ENCODE peak calls at places on chromosomes 1 and 21, in seven cellular contexts. X is psoas muscle, L is spleen, Q is A549, N is pancreas, P is heart right ventricle, C is hepatocyte. Y is an unnamed sample. For H3K4me1, the result is how much of the 10 kb centered on the place peaks cover.

GRCh38 chr1:65698590-65698989 is 94.1 kb upstream of the PDE4B start:
- DNase-seq in X (no peak), L (no peak), Q (no peak), N (no peak), P (no peak), C (no peak), Y (no peak)

GRCh38 chr1:31759266-31760023 is 4.7 kb downstream of the ADGRB2 start:
- DNase-seq in X (no peak), L (no peak), Q (no peak), N (no peak), P (no peak), C (peak), Y (no peak)

GRCh38 chr1:15139654-15140350 is 13.7 kb upstream of the TMEM51 start:
- DNase-seq in X (no peak), L (no peak), Q (no peak), N (peak), P (peak), C (peak), Y (peak)

GRCh38 chr1:10651793-10652192 is 144.7 kb downstream of the CASZ1 start:
- DNase-seq in X (no peak), L (no peak), Q (no peak), N (no peak), P (no peak), C (no peak), Y (no peak)

GRCh38 chr1:240499012-240499411 is 112.9 kb downstream of the GREM2 start:
- DNase-seq in X (no peak), L (no peak), Q (peak), N (no peak), P (no peak), C (no peak), Y (no peak)

GRCh38 chr1:172719066-172719627 is 60.2 kb downstream of the FASLG start:
- DNase-seq in X (no peak), L (no peak), Q (no peak), N (no peak), P (no peak), C (no peak), Y (peak)

GRCh38 chr1:205061227-205061626 is 18.2 kb downstream of the CNTN2 start:
- DNase-seq in X (peak), L (peak), Q (no peak), N (no peak), P (no peak), C (no peak), Y (no peak)

GRCh38 chr1:16215882-16216753 is 3.7 kb upstream of the ARHGEF19 start:
- DNase-seq in X (peak), L (peak), Q (peak), N (peak), P (peak), C (peak), Y (peak)

GRCh38 chr1:86779308-86780191 is 75.2 kb downstream of the SH3GLB1 start:
- DNase-seq in X (no peak), L (no peak), Q (no peak), N (no peak), P (no peak), C (peak), Y (peak)

GRCh38 chr1:145689922-145690321 is 17.2 kb downstream of the PDZK1 start:
- DNase-seq in X (no peak), L (no peak), Q (no peak), N (no peak), P (no peak), C (no peak), Y (peak)

GRCh38 chr1:205542367-205542766 is 37.9 kb downstream of the CDK18 start:
- DNase-seq in X (peak), L (no peak), Q (no peak), N (no peak), P (no peak), C (no peak), Y (no peak)

GRCh38 chr1:109371271-109371739 is 26.4 kb downstream of the SORT1 start:
- DNase-seq in X (no peak), L (no peak), Q (no peak), N (no peak), P (no peak), C (peak), Y (no peak)

GRCh38 chr1:212161231-212161781 is 123.9 kb upstream of the PPP2R5A start:
- DNase-seq in X (no peak), L (no peak), Q (no peak), N (no peak), P (no peak), C (no peak), Y (peak)

GRCh38 chr1:227796359-227796915 is 19.0 kb upstream of the PRSS38 start:
- DNase-seq in X (no peak), L (no peak), Q (no peak), N (no peak), P (no peak), C (no peak), Y (no peak)

GRCh38 chr1:223474804-223475203 is 81.6 kb downstream of the CCDC185 start:
- DNase-seq in X (no peak), L (no peak), Q (no peak), N (no peak), P (no peak), C (no peak), Y (no peak)

GRCh38 chr21:34536820-34537219 is 24.8 kb upstream of the KCNE1 start:
- DNase-seq in X (no peak), L (no peak), Q (no peak), N (no peak), P (no peak), C (peak), Y (peak)

GRCh38 chr21:34535886-34536285 is 23.9 kb upstream of the KCNE1 start:
- DNase-seq in X (no peak), L (no peak), Q (no peak), N (no peak), P (no peak), C (no peak), Y (no peak)

GRCh38 chr21:34536311-34536710 is 24.3 kb upstream of the KCNE1 start:
- DNase-seq in X (no peak), L (no peak), Q (no peak), N (no peak), P (no peak), C (no peak), Y (no peak)

GRCh38 chr21:34534522-34534921 is 22.5 kb upstream of the KCNE1 start:
- DNase-seq in X (no peak), L (no peak), Q (no peak), N (no peak), P (no peak), C (no peak), Y (no peak)

DNA sequence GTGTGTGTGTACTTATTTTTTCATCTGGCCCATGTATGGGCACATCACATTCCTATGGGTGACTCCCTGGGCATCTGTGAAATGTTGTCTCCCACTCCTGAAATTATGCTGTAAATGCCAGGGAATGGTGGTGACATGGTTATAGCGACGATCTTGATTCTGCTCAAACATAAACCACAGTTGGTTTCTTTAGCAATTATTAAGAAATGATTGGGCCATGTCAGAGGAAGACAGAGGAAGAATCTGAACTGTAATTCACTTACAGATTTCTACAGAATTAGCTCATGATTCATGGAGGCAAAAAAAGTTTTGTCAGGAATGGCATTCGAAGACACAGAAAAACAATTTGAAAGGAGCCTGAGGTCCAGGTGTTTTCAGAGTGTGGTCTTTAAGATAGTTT is 25.8 kb upstream of the KCNE1 start:
- DNase-seq in X (no peak), L (no peak), Q (no peak), N (no peak), P (no peak), C (no peak), Y (no peak)
- H3K27ac ChIP-seq in X (no peak), L (no peak), Q (no peak), N (no peak), P (peak), C (no peak), Y (no peak)

GRCh38 chr21:35226960-35227741 is 178.0 kb upstream of the RUNX1 start:
- DNase-seq in X (no peak), L (no peak), Q (no peak), N (no peak), P (no peak), C (no peak), Y (no peak)

GRCh38 chr21:35227774-35228173 is 178.7 kb upstream of the RUNX1 start:
- DNase-seq in X (peak), L (no peak), Q (no peak), N (no peak), P (no peak), C (no peak), Y (no peak)

GRCh38 chr21:35225573-35225972 is 176.5 kb upstream of the RUNX1 start:
- DNase-seq in X (no peak), L (no peak), Q (no peak), N (no peak), P (no peak), C (no peak), Y (no peak)

GRCh38 chr21:35223480-35224156 is 174.5 kb upstream of the RUNX1 start:
- DNase-seq in X (no peak), L (no peak), Q (no peak), N (no peak), P (no peak), C (no peak), Y (no peak)

DNA sequence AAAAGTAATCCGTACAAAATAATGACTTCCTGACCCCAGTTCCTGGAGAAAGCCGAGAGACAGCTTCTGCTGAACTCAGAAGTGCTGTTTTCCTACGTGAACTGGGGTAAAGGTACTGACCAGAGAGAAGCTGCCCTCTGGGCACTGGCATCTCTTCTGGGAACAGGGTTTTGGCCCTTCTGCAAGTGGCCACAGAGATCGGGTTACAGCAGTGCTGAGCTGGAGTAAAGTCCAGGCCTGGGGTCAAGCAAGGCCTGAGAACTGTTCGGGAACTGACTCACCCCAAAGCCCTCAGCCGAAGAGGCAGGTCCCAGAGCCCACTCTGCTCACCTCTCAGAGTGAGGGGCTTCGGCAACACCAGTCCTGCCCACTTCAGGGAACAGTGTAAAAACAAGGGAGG is 177.2 kb upstream of the RUNX1 start:
- DNase-seq in X (peak), L (no peak), Q (no peak), N (no peak), P (no peak), C (no peak), Y (no peak)
- H3K4me1 ChIP-seq in X (half or more), L (under half), Q (under half), N (under half), P (under half), C (under half), Y (under half)

GRCh38 chr21:16071761-16072160 is 342.0 kb downstream of the USP25 start:
- DNase-seq in X (no peak), L (no peak), Q (no peak), N (no peak), P (no peak), C (no peak), Y (no peak)

GRCh38 chr21:16069713-16070112 is 339.9 kb downstream of the USP25 start:
- DNase-seq in X (no peak), L (no peak), Q (no peak), N (no peak), P (no peak), C (no peak), Y (no peak)

GRCh38 chr21:16072176-16072575 is 342.4 kb downstream of the USP25 start:
- DNase-seq in X (no peak), L (no peak), Q (no peak), N (no peak), P (no peak), C (no peak), Y (no peak)

GRCh38 chr21:16071082-16071481 is 341.3 kb downstream of the USP25 start:
- DNase-seq in X (no peak), L (no peak), Q (no peak), N (no peak), P (no peak), C (no peak), Y (no peak)

DNA sequence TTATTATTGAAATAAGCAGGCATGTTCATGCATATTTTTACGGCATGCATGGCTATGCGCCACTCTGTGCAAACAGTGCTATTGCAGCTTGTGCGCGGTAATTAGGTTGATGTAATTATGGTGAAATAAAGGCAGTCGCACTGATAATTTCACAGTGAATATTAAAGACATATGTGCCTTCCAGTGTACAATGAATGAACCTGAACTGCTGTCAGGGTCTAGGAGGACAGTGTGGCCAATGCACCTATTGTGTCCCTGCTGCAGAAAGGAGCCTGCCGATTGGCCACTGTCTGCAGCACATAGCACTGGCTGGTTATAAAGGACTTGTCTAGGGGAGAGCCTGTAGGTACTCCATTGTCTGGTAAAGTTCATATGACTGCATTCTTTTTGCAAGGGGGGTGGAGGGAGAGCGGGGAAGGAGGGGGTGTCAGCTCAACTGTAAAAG is 340.4 kb downstream of the USP25 start:
- DNase-seq in X (no peak), L (no peak), Q (no peak), N (no peak), P (no peak), C (no peak), Y (no peak)
- TF ChIP-seq CTCF in X (no peak), L (no peak), Q (no peak), N (no peak), P (no peak), C (no peak), Y (no peak)

DNA sequence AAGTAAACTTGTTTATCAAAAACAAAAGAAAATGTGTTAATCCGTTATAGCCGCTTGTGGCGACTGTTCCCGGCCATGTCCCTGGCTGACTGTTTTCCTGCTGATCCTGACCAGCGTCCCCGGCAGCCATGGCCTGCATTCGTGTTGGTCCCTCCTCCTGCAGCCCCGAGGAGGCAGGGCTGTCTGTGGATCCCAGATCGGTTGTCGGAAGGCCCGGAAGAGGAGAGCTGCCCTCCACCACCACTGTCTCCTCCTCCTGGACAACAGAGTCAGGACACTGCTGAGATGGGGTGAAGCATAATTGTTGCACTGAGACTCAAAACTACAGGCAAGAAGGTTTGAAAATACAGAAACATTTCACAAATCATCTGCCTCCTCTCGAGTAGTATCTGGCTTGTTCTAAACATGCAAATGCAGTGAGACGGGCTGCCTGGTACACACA is 3.6 kb upstream of the MXRA8 start:
- DNase-seq in X (peak), L (peak), Q (no peak), N (no peak), P (peak), C (peak), Y (no peak)
- H3K27ac ChIP-seq in X (peak), L (no peak), Q (no peak), N (no peak), P (peak), C (peak), Y (no peak)

DNA sequence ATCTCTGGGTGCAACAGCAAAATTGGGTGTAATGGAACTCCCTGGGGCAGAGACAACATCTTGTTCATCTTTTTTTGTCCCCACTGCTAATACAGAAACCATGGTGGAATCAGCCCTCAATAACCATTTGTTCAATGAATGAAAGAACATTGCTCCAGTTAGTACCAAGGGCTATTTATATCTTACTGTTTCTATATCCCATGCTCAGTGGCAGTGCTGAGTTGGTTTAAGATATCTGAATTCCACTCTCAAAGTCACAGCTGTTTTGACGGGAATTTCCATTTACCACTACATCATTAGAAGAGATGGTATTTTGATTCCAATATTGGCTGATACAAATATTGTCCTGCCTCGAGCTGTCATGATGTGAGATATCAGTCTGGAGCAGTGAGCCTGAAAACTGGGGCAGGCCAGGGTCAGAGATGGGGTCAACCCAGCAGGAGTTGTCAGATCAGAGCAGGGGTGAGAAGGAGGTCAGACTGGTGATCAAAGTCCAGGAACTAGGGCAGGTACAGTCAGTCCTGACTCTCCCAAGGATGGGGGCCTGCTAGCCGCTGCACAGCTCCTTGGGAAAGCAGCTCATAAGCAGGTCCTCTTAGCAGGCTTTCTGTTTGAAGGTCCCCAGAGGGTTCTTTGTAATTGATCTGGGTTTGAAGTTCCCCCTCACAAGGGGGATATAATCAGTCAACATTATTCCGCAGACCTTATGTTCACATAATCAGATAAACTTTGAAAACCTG is 5.8 kb upstream of the PHC2 start:
- DNase-seq in X (no peak), L (no peak), Q (no peak), N (no peak), P (no peak), C (no peak), Y (no peak)
- H3K4me1 ChIP-seq in X (under half), L (under half), Q (under half), N (under half), P (under half), C (under half), Y (under half)

DNA sequence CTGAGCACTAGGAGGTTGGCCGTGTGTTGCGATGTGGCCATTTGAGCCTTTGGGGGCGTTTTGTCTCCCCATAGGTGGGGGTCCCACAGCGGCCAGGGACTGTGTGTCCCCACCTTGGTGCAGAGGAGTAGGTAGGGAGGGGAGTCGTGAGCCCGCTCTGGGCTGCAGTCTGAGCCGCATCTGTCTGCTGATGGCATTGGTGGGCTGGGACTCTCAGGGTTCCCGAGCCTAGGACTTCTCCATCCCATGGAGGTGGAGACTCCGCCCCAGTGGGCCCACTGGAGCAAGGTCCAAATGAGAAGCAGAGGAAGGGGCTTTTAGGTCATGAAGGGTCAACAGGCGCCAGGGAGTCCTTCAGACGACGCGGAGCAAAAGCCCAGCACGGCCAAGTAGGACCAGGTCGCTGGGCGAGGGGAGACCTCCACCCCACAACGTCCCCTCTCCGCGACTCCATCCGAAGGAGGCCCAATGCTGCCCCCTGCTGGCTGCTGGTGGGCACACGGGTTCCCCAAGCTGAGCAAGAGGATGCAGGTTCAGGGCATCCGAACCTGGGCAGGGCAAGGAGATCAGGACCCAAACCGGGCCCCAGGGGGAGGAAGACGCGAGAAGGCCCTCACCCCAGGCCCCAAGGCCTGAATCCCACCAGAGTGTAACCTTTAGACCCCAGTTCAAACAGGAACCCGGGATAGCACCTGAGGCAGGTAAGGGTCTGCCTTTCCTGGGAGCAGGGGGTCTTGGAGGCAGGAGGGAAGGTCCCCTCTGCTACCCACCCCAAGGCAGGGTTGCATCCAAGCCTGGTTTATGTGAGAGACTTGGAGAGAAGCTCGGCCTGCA is 14.9 kb downstream of the TTC34 start:
- DNase-seq in X (peak), L (peak), Q (no peak), N (peak), P (peak), C (no peak), Y (no peak)
- TF ChIP-seq CTCF in X (peak), L (peak), Q (peak), N (peak), P (peak), C (no peak), Y (no peak)

DNA sequence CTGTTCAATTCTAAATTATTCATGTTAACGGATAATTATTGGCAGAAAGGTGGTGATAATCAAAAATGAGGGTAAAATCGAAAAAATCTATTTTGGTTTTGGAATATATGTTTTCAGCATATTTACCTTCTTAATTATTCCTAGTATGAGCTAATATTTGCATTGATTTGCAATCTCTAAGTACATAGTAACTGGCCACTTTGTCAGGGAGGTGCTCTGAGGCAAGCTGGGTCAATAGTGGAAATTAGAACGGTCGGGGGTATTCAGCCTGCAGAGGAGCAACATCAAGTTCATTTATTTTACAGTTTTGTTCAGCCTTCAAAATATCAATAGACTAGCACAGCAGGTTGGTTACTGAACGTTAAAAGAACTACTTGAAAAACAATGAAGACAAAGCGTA is 1.8 kb downstream of the OTUD7B start:
- DNase-seq in X (no peak), L (no peak), Q (no peak), N (no peak), P (no peak), C (no peak), Y (no peak)
- H3K27ac ChIP-seq in X (peak), L (no peak), Q (no peak), N (no peak), P (peak), C (peak), Y (no peak)

GRCh38 chr1:54325705-54326461 is 80.3 kb downstream of the SSBP3 start:
- DNase-seq in X (no peak), L (no peak), Q (no peak), N (no peak), P (no peak), C (no peak), Y (no peak)

GRCh38 chr1:54327386-54328116 is 78.6 kb downstream of the SSBP3 start:
- DNase-seq in X (no peak), L (no peak), Q (no peak), N (no peak), P (no peak), C (no peak), Y (no peak)

GRCh38 chr1:54329337-54329954 is 76.7 kb downstream of the SSBP3 start:
- DNase-seq in X (no peak), L (no peak), Q (no peak), N (no peak), P (no peak), C (no peak), Y (no peak)

GRCh38 chr1:54326577-54327385 is 79.4 kb downstream of the SSBP3 start:
- DNase-seq in X (no peak), L (no peak), Q (no peak), N (no peak), P (no peak), C (no peak), Y (no peak)

GRCh38 chr1:54328117-54328636 is 78.0 kb downstream of the SSBP3 start:
- DNase-seq in X (no peak), L (no peak), Q (no peak), N (no peak), P (no peak), C (no peak), Y (no peak)
- H3K4me1 ChIP-seq in X (half or more), L (half or more), Q (under half), N (under half), P (half or more), C (half or more), Y (under half)